ENCODE peak calls at places on chromosomes 3 and 15, in nine cellular contexts. F is RWPE1, G is AG04450, W is fibroblast of the aortic adventitia, B is mesothelial cell of epicardium, Q is HFFc6, S is heart left ventricle, N is IMR-90, Z is osteocyte. U is an unnamed sample.

GRCh38 chr3:133821767-133822638 is 16.4 kb downstream of the SRPRB start:
- DNase-seq in W (peak), G (peak), B (no peak), Z (peak), S (peak), N (peak), Q (peak), F (peak), U (peak)

GRCh38 chr3:18825586-18826157 is 322.6 kb upstream of the KCNH8 start:
- DNase-seq in Q (no peak), G (no peak), Z (no peak), S (no peak), N (no peak), F (no peak), W (no peak), B (no peak), U (no peak)

GRCh38 chr3:73762855-73763254 is 138.1 kb upstream of the PDZRN3 start:
- DNase-seq in Z (no peak), N (no peak), W (no peak), G (no peak), S (no peak), F (no peak), Q (no peak), B (no peak), U (no peak)

GRCh38 chr3:16399473-16399872 is 114.0 kb downstream of the RFTN1 start:
- DNase-seq in Q (peak), S (peak), Z (no peak), F (no peak), N (peak), G (peak), W (peak), B (no peak), U (peak)

GRCh38 chr3:95394286-95394685 is 1331.4 kb downstream of the NSUN3 start:
- DNase-seq in G (no peak), N (no peak), S (no peak), B (no peak), Z (no peak), W (no peak), F (no peak), Q (no peak), U (no peak)

GRCh38 chr3:16048435-16049318 is 125.8 kb upstream of the GALNT15 start:
- DNase-seq in S (peak), G (peak), Q (peak), B (no peak), Z (no peak), F (peak), N (peak), W (peak), U (peak)

GRCh38 chr3:179452872-179453271 is 1.6 kb upstream of the GNB4 start:
- DNase-seq in N (no peak), S (no peak), F (no peak), G (no peak), Z (no peak), Q (no peak), W (no peak), B (no peak), U (peak)

GRCh38 chr3:23760871-23761373 is 44.8 kb upstream of the UBE2E1 start:
- DNase-seq in B (no peak), Z (no peak), F (no peak), S (no peak), Q (no peak), G (no peak), W (no peak), N (no peak), U (no peak)

GRCh38 chr15:86663304-86663703 is 583.6 kb downstream of the AGBL1 start:
- DNase-seq in W (no peak), N (no peak), Z (no peak), S (no peak), F (no peak), B (no peak), G (no peak), Q (no peak), U (no peak)

GRCh38 chr15:67019886-67020520 is 45.4 kb upstream of the SMAD3 start:
- DNase-seq in F (no peak), B (no peak), Z (no peak), N (no peak), W (no peak), S (no peak), G (no peak), Q (no peak), U (no peak)

GRCh38 chr15:92569778-92570177 is 85.8 kb downstream of the FAM174B start:
- DNase-seq in B (no peak), Q (no peak), N (no peak), F (no peak), S (no peak), G (no peak), Z (no peak), W (no peak), U (no peak)

GRCh38 chr15:29268706-29269484 is 727 bp downstream of the NSMCE3 start:
- DNase-seq in Z (peak), Q (no peak), W (peak), N (peak), F (no peak), S (peak), B (no peak), G (no peak), U (peak)

GRCh38 chr15:71050461-71050860 is 64.8 kb upstream of the THSD4 start:
- DNase-seq in N (no peak), W (no peak), G (no peak), Q (no peak), B (no peak), Z (no peak), S (no peak), F (no peak), U (no peak)

GRCh38 chr15:98983333-98983732 is 24.3 kb downstream of the PGPEP1L start:
- DNase-seq in Z (no peak), W (peak), G (peak), S (peak), F (peak), B (no peak), N (peak), Q (peak), U (peak)

GRCh38 chr3:60703956-60704736 is 547.1 kb downstream of the FHIT start:
- DNase-seq in S (no peak), F (no peak), N (peak), W (peak), Z (no peak), Q (peak), B (no peak), G (peak), U (peak)

GRCh38 chr3:24300949-24301348 is 193.7 kb downstream of the THRB start:
- DNase-seq in Q (no peak), F (no peak), B (no peak), G (no peak), Z (no peak), N (no peak), W (no peak), S (no peak), U (no peak)

GRCh38 chr3:58563386-58564035 is 13.7 kb downstream of the FAM107A start:
- DNase-seq in W (no peak), F (peak), Z (peak), G (no peak), S (no peak), B (no peak), N (no peak), Q (no peak), U (peak)

GRCh38 chr15:73747847-73748605 is 5.1 kb downstream of the INSYN1 start:
- DNase-seq in N (no peak), W (no peak), Z (no peak), S (no peak), B (no peak), Q (no peak), G (no peak), F (no peak), U (no peak)

GRCh38 chr3:55162031-55162784 is 234.3 kb upstream of the LRTM1 start:
- DNase-seq in W (peak), N (peak), G (no peak), F (no peak), Q (peak), B (no peak), Z (no peak), S (no peak), U (peak)

GRCh38 chr15:66617137-66618090 is 51.6 kb upstream of the LCTL start:
- DNase-seq in Q (peak), Z (no peak), F (no peak), G (peak), W (peak), N (peak), B (no peak), S (peak), U (peak)

GRCh38 chr3:75192065-75192658 is 472.0 kb upstream of the FRG2C start:
- DNase-seq in Z (no peak), W (peak), G (no peak), S (no peak), Q (peak), B (no peak), F (peak), N (peak), U (peak)

GRCh38 chr15:83288381-83288801 is 3.9 kb upstream of the BNC1 start:
- DNase-seq in W (no peak), F (peak), B (no peak), G (no peak), N (no peak), S (no peak), Q (no peak), Z (no peak), U (no peak)

GRCh38 chr3:53159415-53160135 is 1.4 kb upstream of the PRKCD start:
- DNase-seq in B (no peak), F (no peak), Q (no peak), N (no peak), G (no peak), W (peak), S (peak), Z (no peak), U (peak)

GRCh38 chr3:194928831-194929594 is 243.3 kb downstream of the FAM43A start:
- DNase-seq in Q (no peak), S (peak), Z (no peak), N (no peak), F (no peak), B (no peak), G (no peak), W (peak), U (peak)

GRCh38 chr3:126952261-126952982 is 30.5 kb upstream of the PLXNA1 start:
- DNase-seq in F (no peak), W (no peak), B (no peak), Q (no peak), Z (no peak), N (no peak), S (no peak), G (no peak), U (no peak)

GRCh38 chr3:179181993-179182551 is 33.9 kb downstream of the PIK3CA start:
- DNase-seq in F (no peak), G (no peak), B (no peak), S (no peak), Q (peak), W (no peak), Z (no peak), N (peak), U (peak)

GRCh38 chr15:65332662-65333440 is 28.4 kb downstream of the RNU5B-1 start:
- DNase-seq in S (no peak), Z (no peak), Q (no peak), F (no peak), G (no peak), N (no peak), B (no peak), W (no peak), U (no peak)

GRCh38 chr3:10438902-10439610 is 66.3 kb downstream of the ATP2B2 start:
- DNase-seq in B (no peak), S (no peak), G (no peak), N (peak), F (no peak), Q (no peak), W (no peak), Z (no peak), U (no peak)

GRCh38 chr15:63122002-63122893 is 587 bp downstream of the LACTB start:
- DNase-seq in Q (peak), N (peak), S (peak), F (peak), Z (peak), G (no peak), W (peak), B (peak), U (peak)

GRCh38 chr15:55546718-55547117 is 38.7 kb upstream of the DNAAF4 start:
- DNase-seq in F (peak), G (no peak), S (no peak), B (no peak), Z (no peak), N (peak), Q (no peak), W (peak), U (peak)

GRCh38 chr15:89416339-89417183 is 79.8 kb downstream of the RHCG start:
- DNase-seq in B (peak), N (peak), Q (peak), G (no peak), S (peak), Z (no peak), F (peak), W (peak), U (peak)

GRCh38 chr15:99249270-99249817 is at the start of gene TTC23:
- DNase-seq in F (peak), W (peak), Q (peak), N (peak), G (peak), S (peak), B (no peak), Z (no peak), U (peak)

GRCh38 chr3:9750556-9751411 is 1.0 kb downstream of the OGG1 start:
- DNase-seq in B (no peak), S (no peak), N (peak), Z (no peak), W (peak), Q (peak), F (no peak), G (no peak), U (no peak)

GRCh38 chr3:54358969-54359648 is 236.8 kb downstream of the CACNA2D3 start:
- DNase-seq in B (no peak), F (no peak), N (no peak), Z (no peak), W (no peak), G (no peak), S (peak), Q (no peak), U (no peak)

GRCh38 chr15:37100109-37100873 is at the start of gene MEIS2:
- DNase-seq in B (peak), N (peak), G (peak), Q (peak), S (peak), Z (peak), F (peak), W (peak), U (peak)

GRCh38 chr15:81859737-81860516 is 185.9 kb downstream of the MEX3B start:
- DNase-seq in N (no peak), F (no peak), S (no peak), G (no peak), B (no peak), Z (no peak), W (no peak), Q (no peak), U (no peak)

GRCh38 chr15:67578020-67578600 is 35.6 kb downstream of the MAP2K5 start:
- DNase-seq in G (no peak), Z (no peak), N (peak), W (no peak), Q (no peak), F (no peak), S (no peak), B (no peak), U (no peak)

GRCh38 chr15:85312486-85312885 is 67.9 kb upstream of the AKAP13 start:
- DNase-seq in F (no peak), Q (peak), W (no peak), N (peak), Z (no peak), B (no peak), G (no peak), S (no peak), U (peak)

GRCh38 chr3:25664066-25664809 is 469 bp downstream of the TOP2B start:
- DNase-seq in F (no peak), B (peak), Z (peak), S (peak), N (peak), Q (peak), G (no peak), W (peak), U (peak)

GRCh38 chr3:25663324-25664065 is 1.2 kb downstream of the TOP2B start:
- DNase-seq in N (peak), W (peak), Q (peak), G (no peak), F (no peak), S (no peak), B (no peak), Z (no peak), U (peak)

GRCh38 chr3:25662921-25663320 is 1.8 kb downstream of the TOP2B start:
- DNase-seq in S (no peak), N (peak), F (no peak), G (no peak), B (no peak), W (peak), Z (no peak), Q (no peak), U (peak)

GRCh38 chr3:25664810-25665645 is at the start of gene TOP2B:
- DNase-seq in B (peak), S (peak), Z (peak), G (peak), W (peak), N (peak), F (peak), Q (peak), U (peak)

DNA sequence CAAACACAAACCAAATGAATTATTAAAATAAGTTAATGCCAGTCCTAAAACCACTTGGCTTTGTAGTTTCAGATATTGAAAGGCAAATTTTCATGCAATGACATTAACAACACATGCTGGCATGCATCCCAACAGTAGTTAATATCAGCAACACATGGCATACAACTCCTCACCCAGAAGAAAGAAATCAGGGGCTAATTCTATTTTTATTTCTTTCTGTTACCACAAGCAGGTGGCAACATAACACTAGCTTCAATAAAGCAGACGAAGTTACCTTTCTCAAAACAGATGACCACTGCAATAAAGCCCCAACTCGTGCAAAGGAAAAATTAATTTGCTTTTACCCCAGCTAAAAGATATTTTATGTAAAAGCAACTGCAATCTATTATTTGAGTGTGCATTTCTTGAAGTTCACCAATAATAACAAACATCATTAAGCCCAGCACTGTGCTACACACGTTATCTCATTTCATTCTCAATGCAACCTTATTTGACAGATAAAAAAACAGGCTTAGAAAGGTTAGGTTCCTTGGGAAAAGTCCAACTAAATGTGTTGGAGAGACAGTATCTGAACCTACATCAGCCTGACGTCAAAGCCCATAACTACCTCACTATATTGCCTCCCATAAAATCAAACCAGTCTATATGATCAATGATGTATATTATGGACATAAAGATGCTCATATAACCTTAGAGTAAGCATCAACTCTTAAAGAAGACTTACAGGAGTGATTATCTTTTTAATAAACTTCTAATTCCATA is 2.8 kb downstream of the TOP2B start:
- DNase-seq in B (no peak), S (no peak), F (no peak), G (no peak), N (peak), Z (no peak), Q (no peak), W (peak), U (no peak)
- TF ChIP-seq CTCF in B (no peak), S (no peak), F (no peak), G (peak), N (no peak), Z (no peak), Q (no peak), W (no peak), U (no peak)

GRCh38 chr3:48155122-48155521 is 33.1 kb downstream of the CDC25A start:
- DNase-seq in B (no peak), W (peak), Z (no peak), N (peak), G (peak), S (no peak), F (peak), Q (peak), U (peak)

GRCh38 chr3:48157215-48157840 is 30.9 kb downstream of the CDC25A start:
- DNase-seq in W (peak), F (peak), Q (peak), N (peak), B (no peak), Z (no peak), G (no peak), S (no peak), U (peak)

GRCh38 chr3:48151058-48151806 is 37.0 kb downstream of the CDC25A start:
- DNase-seq in B (peak), W (peak), S (peak), Z (peak), Q (peak), G (peak), F (peak), N (peak), U (peak)

GRCh38 chr3:48151807-48152427 is 36.3 kb downstream of the CDC25A start:
- DNase-seq in G (no peak), N (peak), F (no peak), Q (no peak), B (no peak), W (no peak), S (no peak), Z (no peak), U (no peak)
- TF ChIP-seq CTCF in G (no peak), N (no peak), F (peak), Q (peak), B (no peak), W (no peak), S (no peak), Z (no peak), U (no peak)

DNA sequence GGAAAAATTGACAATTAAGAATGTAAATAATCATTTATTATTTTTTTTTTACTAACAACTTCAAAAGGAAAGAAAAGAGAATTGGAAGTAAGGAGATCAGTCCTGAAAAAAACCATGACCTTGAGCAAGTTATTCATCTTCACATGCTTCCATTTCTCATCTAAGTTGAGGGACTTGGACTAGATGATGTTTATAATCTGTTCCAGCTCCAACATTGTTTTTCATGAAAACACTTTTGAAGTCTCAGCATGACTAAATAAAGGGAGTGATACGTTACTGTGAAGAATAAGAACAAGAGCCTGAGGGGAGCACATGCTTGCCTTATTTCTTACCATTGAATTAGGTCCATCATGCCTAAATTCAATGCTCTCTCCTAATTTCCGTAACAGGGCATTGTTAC is 95.7 kb downstream of the STRIT1 start:
- DNase-seq in B (no peak), W (no peak), F (no peak), G (no peak), Q (no peak), N (no peak), S (no peak), Z (no peak), U (no peak)
- TF ChIP-seq CTCF in B (no peak), W (no peak), F (no peak), G (no peak), Q (no peak), N (no peak), S (no peak), Z (no peak), U (no peak)

GRCh38 chr3:101865751-101866509 is 16.6 kb downstream of the NFKBIZ start:
- DNase-seq in B (no peak), G (no peak), Z (no peak), Q (no peak), F (no peak), N (peak), W (peak), S (no peak), U (no peak)

GRCh38 chr3:101873619-101874018 is 24.3 kb downstream of the NFKBIZ start:
- DNase-seq in Z (no peak), W (peak), B (no peak), G (peak), N (peak), S (no peak), F (no peak), Q (peak), U (peak)

GRCh38 chr3:101870138-101870537 is 20.8 kb downstream of the NFKBIZ start:
- DNase-seq in B (no peak), G (no peak), W (no peak), S (no peak), N (no peak), Z (no peak), F (peak), Q (peak), U (no peak)

GRCh38 chr3:101867521-101867920 is 18.2 kb downstream of the NFKBIZ start:
- DNase-seq in W (no peak), G (no peak), F (no peak), Q (no peak), S (no peak), B (no peak), Z (no peak), N (no peak), U (no peak)

GRCh38 chr3:101868534-101869464 is 19.5 kb downstream of the NFKBIZ start:
- DNase-seq in G (no peak), S (peak), F (no peak), W (peak), Z (no peak), Q (no peak), N (peak), B (no peak), U (peak)
- TF ChIP-seq CTCF in G (no peak), S (no peak), F (no peak), W (no peak), Z (no peak), Q (no peak), N (no peak), B (no peak), U (no peak)

U was measured in fibroblast of pulmonary artery.